ENCODE peak calls at places on chromosomes 6 and 20, in nine cellular contexts. One of them, this sample, is unnamed.

GRCh38 chr20:60011512-60012507 is 53.6 kb downstream of the CDH26 start:
- DNase-seq in COR-L47: peak; percentile 92
- DNase-seq in left ventricle myocardium inferior: no peak
- DNase-seq in neural crest cell: no peak
- DNase-seq in bronchial epithelial cell: no peak
- DNase-seq in NCI-H82: peak; percentile 99
- DNase-seq in T-helper 2 cell: no peak
- DNase-seq in mucosa of descending colon: no peak
- DNase-seq in HCEC 1CT: no peak
- DNase-seq in this sample: peak; percentile 12

GRCh38 chr6:158565482-158566040 is 5.7 kb downstream of the TMEM181 start:
- DNase-seq in mucosa of descending colon: no peak
- DNase-seq in T-helper 2 cell: no peak
- DNase-seq in NCI-H82: no peak
- DNase-seq in bronchial epithelial cell: no peak
- DNase-seq in HCEC 1CT: no peak
- DNase-seq in neural crest cell: no peak
- DNase-seq in left ventricle myocardium inferior: no peak
- DNase-seq in COR-L47: no peak
- DNase-seq in this sample: no peak

GRCh38 chr20:46111028-46111835 is 6.9 kb upstream of the CD40 start:
- DNase-seq in left ventricle myocardium inferior: no peak
- DNase-seq in mucosa of descending colon: no peak
- DNase-seq in COR-L47: no peak
- DNase-seq in HCEC 1CT: no peak
- DNase-seq in bronchial epithelial cell: no peak
- DNase-seq in T-helper 2 cell: no peak
- DNase-seq in neural crest cell: no peak
- DNase-seq in NCI-H82: peak; percentile 44
- DNase-seq in this sample: no peak

GRCh38 chr6:165835410-165835851 is 172.4 kb upstream of the PDE10A start:
- DNase-seq in COR-L47: no peak
- DNase-seq in bronchial epithelial cell: no peak
- DNase-seq in T-helper 2 cell: no peak
- DNase-seq in NCI-H82: no peak
- DNase-seq in HCEC 1CT: no peak
- DNase-seq in left ventricle myocardium inferior: no peak
- DNase-seq in mucosa of descending colon: no peak
- DNase-seq in neural crest cell: no peak
- DNase-seq in this sample: no peak

GRCh38 chr20:3648941-3649340 is 14.3 kb downstream of the GFRA4 start:
- DNase-seq in NCI-H82: no peak
- DNase-seq in left ventricle myocardium inferior: no peak
- DNase-seq in COR-L47: no peak
- DNase-seq in HCEC 1CT: no peak
- DNase-seq in neural crest cell: no peak
- DNase-seq in T-helper 2 cell: no peak
- DNase-seq in bronchial epithelial cell: no peak
- DNase-seq in mucosa of descending colon: no peak
- DNase-seq in this sample: no peak

GRCh38 chr6:106134906-106135634 is 48.9 kb downstream of the PRDM1 start:
- DNase-seq in mucosa of descending colon: peak; percentile 74
- DNase-seq in COR-L47: no peak
- DNase-seq in bronchial epithelial cell: peak; percentile 55
- DNase-seq in NCI-H82: no peak
- DNase-seq in HCEC 1CT: peak; percentile 41
- DNase-seq in left ventricle myocardium inferior: no peak
- DNase-seq in neural crest cell: no peak
- DNase-seq in T-helper 2 cell: no peak
- DNase-seq in this sample: no peak

GRCh38 chr20:33165416-33166055 is 2.4 kb upstream of the BPIFA2 start:
- DNase-seq in T-helper 2 cell: no peak
- DNase-seq in mucosa of descending colon: no peak
- DNase-seq in bronchial epithelial cell: no peak
- DNase-seq in NCI-H82: peak; percentile 56
- DNase-seq in COR-L47: no peak
- DNase-seq in HCEC 1CT: no peak
- DNase-seq in left ventricle myocardium inferior: no peak
- DNase-seq in neural crest cell: no peak
- DNase-seq in this sample: no peak

GRCh38 chr6:32087574-32088486 is 21.3 kb downstream of the TNXB start:
- DNase-seq in HCEC 1CT: peak; percentile 78
- DNase-seq in T-helper 2 cell: peak; percentile 53
- DNase-seq in bronchial epithelial cell: peak; percentile 55
- DNase-seq in NCI-H82: peak; percentile 85
- DNase-seq in left ventricle myocardium inferior: peak; percentile 85
- DNase-seq in neural crest cell: peak; percentile 69
- DNase-seq in COR-L47: peak; percentile 16
- DNase-seq in mucosa of descending colon: peak; percentile 86
- DNase-seq in this sample: peak; percentile 61

GRCh38 chr6:2859325-2859700 is 17.6 kb upstream of the SERPINB1 start:
- DNase-seq in neural crest cell: no peak
- DNase-seq in T-helper 2 cell: no peak
- DNase-seq in mucosa of descending colon: no peak
- DNase-seq in NCI-H82: no peak
- DNase-seq in HCEC 1CT: no peak
- DNase-seq in left ventricle myocardium inferior: no peak
- DNase-seq in bronchial epithelial cell: no peak
- DNase-seq in COR-L47: no peak
- DNase-seq in this sample: no peak

GRCh38 chr20:2673453-2673852 is 9.4 kb upstream of the IDH3B start:
- DNase-seq in HCEC 1CT: no peak
- DNase-seq in left ventricle myocardium inferior: no peak
- DNase-seq in T-helper 2 cell: no peak
- DNase-seq in NCI-H82: no peak
- DNase-seq in bronchial epithelial cell: no peak
- DNase-seq in COR-L47: no peak
- DNase-seq in mucosa of descending colon: no peak
- DNase-seq in neural crest cell: no peak
- DNase-seq in this sample: no peak

GRCh38 chr6:142737368-142738060 is 207.5 kb downstream of the HIVEP2 start:
- DNase-seq in neural crest cell: no peak
- DNase-seq in T-helper 2 cell: no peak
- DNase-seq in COR-L47: no peak
- DNase-seq in HCEC 1CT: peak; percentile 36
- DNase-seq in mucosa of descending colon: no peak
- DNase-seq in bronchial epithelial cell: no peak
- DNase-seq in left ventricle myocardium inferior: no peak
- DNase-seq in NCI-H82: peak; percentile 27
- DNase-seq in this sample: no peak

GRCh38 chr6:25127433-25127832 is 151.7 kb upstream of the CARMIL1 start:
- DNase-seq in mucosa of descending colon: no peak
- DNase-seq in COR-L47: no peak
- DNase-seq in T-helper 2 cell: no peak
- DNase-seq in NCI-H82: no peak
- DNase-seq in neural crest cell: no peak
- DNase-seq in HCEC 1CT: no peak
- DNase-seq in left ventricle myocardium inferior: no peak
- DNase-seq in bronchial epithelial cell: no peak
- DNase-seq in this sample: no peak

GRCh38 chr20:49529470-49529869 is 38.5 kb downstream of the PTGIS start:
- DNase-seq in HCEC 1CT: no peak
- DNase-seq in bronchial epithelial cell: peak; percentile 79
- DNase-seq in NCI-H82: no peak
- DNase-seq in mucosa of descending colon: no peak
- DNase-seq in COR-L47: no peak
- DNase-seq in T-helper 2 cell: no peak
- DNase-seq in left ventricle myocardium inferior: no peak
- DNase-seq in neural crest cell: no peak
- DNase-seq in this sample: no peak

GRCh38 chr6:2852514-2852855 is 10.8 kb upstream of the SERPINB1 start:
- DNase-seq in COR-L47: no peak
- DNase-seq in T-helper 2 cell: no peak
- DNase-seq in mucosa of descending colon: no peak
- DNase-seq in HCEC 1CT: no peak
- DNase-seq in NCI-H82: no peak
- DNase-seq in left ventricle myocardium inferior: no peak
- DNase-seq in neural crest cell: no peak
- DNase-seq in bronchial epithelial cell: no peak
- DNase-seq in this sample: no peak

GRCh38 chr20:4951299-4951698 is 50.0 kb downstream of the SLC23A2 start:
- DNase-seq in COR-L47: no peak
- DNase-seq in HCEC 1CT: peak; percentile 69
- DNase-seq in neural crest cell: no peak
- DNase-seq in bronchial epithelial cell: peak; percentile 82
- DNase-seq in left ventricle myocardium inferior: no peak
- DNase-seq in T-helper 2 cell: no peak
- DNase-seq in mucosa of descending colon: no peak
- DNase-seq in NCI-H82: no peak
- DNase-seq in this sample: no peak

GRCh38 chr6:119173249-119174084 is 95.0 kb upstream of the FAM184A start:
- DNase-seq in bronchial epithelial cell: no peak
- DNase-seq in NCI-H82: no peak
- DNase-seq in neural crest cell: no peak
- DNase-seq in mucosa of descending colon: no peak
- DNase-seq in COR-L47: no peak
- DNase-seq in left ventricle myocardium inferior: no peak
- DNase-seq in HCEC 1CT: no peak
- DNase-seq in T-helper 2 cell: no peak
- DNase-seq in this sample: no peak

GRCh38 chr6:6560909-6561308 is 27.6 kb upstream of the LY86 start:
- DNase-seq in mucosa of descending colon: no peak
- DNase-seq in HCEC 1CT: no peak
- DNase-seq in neural crest cell: no peak
- DNase-seq in T-helper 2 cell: no peak
- DNase-seq in COR-L47: no peak
- DNase-seq in NCI-H82: no peak
- DNase-seq in left ventricle myocardium inferior: no peak
- DNase-seq in bronchial epithelial cell: no peak
- DNase-seq in this sample: no peak

GRCh38 chr6:38058022-38058421 is 238.5 kb downstream of the ZFAND3 start:
- DNase-seq in NCI-H82: peak; percentile 89
- DNase-seq in T-helper 2 cell: no peak
- DNase-seq in mucosa of descending colon: no peak
- DNase-seq in COR-L47: no peak
- DNase-seq in left ventricle myocardium inferior: no peak
- DNase-seq in neural crest cell: no peak
- DNase-seq in bronchial epithelial cell: peak; percentile 96
- DNase-seq in HCEC 1CT: peak; percentile 72
- DNase-seq in this sample: no peak

GRCh38 chr6:31572041-31572911 is at the start of gene LTA:
- DNase-seq in NCI-H82: no peak
- DNase-seq in neural crest cell: no peak
- DNase-seq in T-helper 2 cell: peak; percentile 74
- DNase-seq in mucosa of descending colon: peak; percentile 75
- DNase-seq in bronchial epithelial cell: no peak
- DNase-seq in COR-L47: no peak
- DNase-seq in HCEC 1CT: no peak
- DNase-seq in left ventricle myocardium inferior: no peak
- DNase-seq in this sample: peak; percentile 66

GRCh38 chr6:160217863-160218262 is 40.8 kb downstream of the SLC22A2 start:
- DNase-seq in mucosa of descending colon: no peak
- DNase-seq in left ventricle myocardium inferior: no peak
- DNase-seq in NCI-H82: no peak
- DNase-seq in COR-L47: no peak
- DNase-seq in neural crest cell: no peak
- DNase-seq in bronchial epithelial cell: no peak
- DNase-seq in T-helper 2 cell: no peak
- DNase-seq in HCEC 1CT: no peak
- DNase-seq in this sample: no peak

GRCh38 chr6:63598251-63599036 is 26.2 kb downstream of the LOC128125822 start:
- DNase-seq in neural crest cell: peak; percentile 55
- DNase-seq in COR-L47: peak; percentile 58
- DNase-seq in HCEC 1CT: peak; percentile 49
- DNase-seq in T-helper 2 cell: peak; percentile 63
- DNase-seq in left ventricle myocardium inferior: peak; percentile 41
- DNase-seq in NCI-H82: peak; percentile 81
- DNase-seq in bronchial epithelial cell: peak; percentile 82
- DNase-seq in mucosa of descending colon: peak; percentile 68
- DNase-seq in this sample: peak; percentile 71

GRCh38 chr6:156703719-156704118 is 73.5 kb upstream of the ARID1B start:
- DNase-seq in bronchial epithelial cell: no peak
- DNase-seq in COR-L47: no peak
- DNase-seq in mucosa of descending colon: no peak
- DNase-seq in HCEC 1CT: no peak
- DNase-seq in NCI-H82: no peak
- DNase-seq in left ventricle myocardium inferior: no peak
- DNase-seq in neural crest cell: no peak
- DNase-seq in T-helper 2 cell: no peak
- DNase-seq in this sample: no peak

GRCh38 chr20:45971425-45971674 is 653 bp downstream of the ZNF335 start:
- DNase-seq in bronchial epithelial cell: no peak
- DNase-seq in HCEC 1CT: no peak
- DNase-seq in left ventricle myocardium inferior: peak; percentile 44
- DNase-seq in neural crest cell: no peak
- DNase-seq in NCI-H82: no peak
- DNase-seq in mucosa of descending colon: no peak
- DNase-seq in T-helper 2 cell: no peak
- DNase-seq in COR-L47: no peak
- DNase-seq in this sample: no peak

GRCh38 chr6:44800171-44800671 is 412.7 kb downstream of the CDC5L start:
- DNase-seq in T-helper 2 cell: no peak
- DNase-seq in mucosa of descending colon: no peak
- DNase-seq in neural crest cell: no peak
- DNase-seq in COR-L47: peak; percentile 3
- DNase-seq in bronchial epithelial cell: peak; percentile 54
- DNase-seq in left ventricle myocardium inferior: no peak
- DNase-seq in NCI-H82: peak; percentile 94
- DNase-seq in HCEC 1CT: no peak
- DNase-seq in this sample: no peak

GRCh38 chr6:31729979-31730630 is 1.0 kb upstream of the DDAH2 start:
- DNase-seq in NCI-H82: peak; percentile 93
- DNase-seq in neural crest cell: peak; percentile 94
- DNase-seq in mucosa of descending colon: peak; percentile 93
- DNase-seq in HCEC 1CT: peak; percentile 83
- DNase-seq in T-helper 2 cell: peak; percentile 63
- DNase-seq in left ventricle myocardium inferior: peak; percentile 92
- DNase-seq in bronchial epithelial cell: peak; percentile 59
- DNase-seq in COR-L47: no peak
- DNase-seq in this sample: peak; percentile 65

GRCh38 chr6:33410711-33411631 is at the start of gene PHF1:
- DNase-seq in neural crest cell: peak; percentile 51
- DNase-seq in NCI-H82: peak; percentile 89
- DNase-seq in COR-L47: peak; percentile 79
- DNase-seq in T-helper 2 cell: no peak
- DNase-seq in HCEC 1CT: peak; percentile 74
- DNase-seq in mucosa of descending colon: peak; percentile 89
- DNase-seq in bronchial epithelial cell: peak; percentile 49
- DNase-seq in left ventricle myocardium inferior: peak; percentile 82
- DNase-seq in this sample: peak; percentile 90